ENCODE peak calls at places on chromosomes 12 and 14, in four cellular contexts. J is GM12878, C is HepG2, E is H1. T is an unnamed sample.

GRCh38 chr12:115648463-115648862 is 629.0 kb downstream of the MED13L start:
- DNase-seq in E (no peak), C (peak; percentile 3), J (no peak), T (no peak)

GRCh38 chr14:105742531-105742848 is 216.1 kb downstream of the TMEM121 start:
- DNase-seq in J (no peak), E (no peak), C (no peak), T (no peak)

GRCh38 chr12:52655720-52656124 is 3.7 kb upstream of the KRT2 start:
- DNase-seq in J (no peak), C (no peak), E (no peak), T (no peak)

GRCh38 chr12:23376238-23376637 is 573.2 kb downstream of the SOX5 start:
- DNase-seq in E (no peak), C (peak; percentile 2), J (no peak), T (no peak)

GRCh38 chr14:104239185-104239775 is 100.9 kb downstream of the KIF26A start:
- DNase-seq in C (no peak), J (no peak), E (no peak), T (no peak)

GRCh38 chr14:92427096-92427495 is 86.5 kb upstream of the RIN3 start:
- DNase-seq in C (no peak), E (no peak), J (no peak), T (no peak)

GRCh38 chr12:57735952-57736742 is 2.4 kb downstream of the AGAP2 start:
- DNase-seq in C (peak; percentile 37), E (no peak), J (no peak), T (peak; percentile 87)

GRCh38 chr14:76810953-76811400 is 1.7 kb downstream of the ANGEL1 start:
- DNase-seq in E (no peak), C (peak; percentile 80), J (no peak), T (peak; percentile 36)

GRCh38 chr12:630656-631632 is 32.3 kb downstream of the NINJ2 start:
- DNase-seq in C (no peak), J (no peak), E (no peak), T (no peak)

GRCh38 chr12:26113194-26113654 is 11.6 kb downstream of the BHLHE41 start:
- DNase-seq in E (no peak), C (no peak), J (no peak), T (no peak)

GRCh38 chr12:108811411-108812185 is 45.8 kb downstream of the SSH1 start:
- DNase-seq in C (no peak), J (no peak), E (no peak), T (no peak)

GRCh38 chr14:48129472-48129871 is 454.1 kb upstream of the MDGA2 start:
- DNase-seq in C (no peak), E (no peak), J (no peak), T (no peak)

GRCh38 chr12:125797421-125798175 is 732.4 kb downstream of the AACS start:
- DNase-seq in C (no peak), J (no peak), E (no peak), T (no peak)

GRCh38 chr12:131380961-131381705 is 329.8 kb upstream of the SFSWAP start:
- DNase-seq in J (no peak), E (no peak), C (no peak), T (peak; percentile 42)

GRCh38 chr12:40734283-40734682 is 42.0 kb downstream of the CNTN1 start:
- DNase-seq in J (no peak), E (no peak), C (no peak), T (no peak)

GRCh38 chr14:99889268-99889667 is 96.1 kb downstream of the EML1 start:
- DNase-seq in C (no peak), E (peak; percentile 33), J (no peak), T (no peak)

GRCh38 chr12:81085832-81086231 is 8.0 kb downstream of the ACSS3 start:
- DNase-seq in J (no peak), E (no peak), C (peak; percentile 63), T (no peak)

GRCh38 chr14:62084020-62084419 is 321.8 kb downstream of the SNAPC1 start:
- DNase-seq in J (no peak), C (no peak), E (no peak), T (no peak)

GRCh38 chr12:13383379-13383778 is 186.9 kb downstream of the EMP1 start:
- DNase-seq in C (no peak), J (no peak), E (no peak), T (no peak)

GRCh38 chr14:103713304-103714062 is 1.8 kb downstream of the XRCC3 start:
- DNase-seq in C (no peak), E (no peak), J (no peak), T (no peak)

GRCh38 chr14:36517242-36518030 is 2.6 kb downstream of the NKX2-1 start:
- DNase-seq in C (no peak), E (no peak), J (no peak), T (peak; percentile 19)

GRCh38 chr14:100304825-100305445 is 1.3 kb downstream of the SLC25A29 start:
- DNase-seq in J (no peak), E (no peak), C (no peak), T (no peak)

GRCh38 chr12:56723889-56724659 is 1.0 kb downstream of the NACA start:
- DNase-seq in C (peak; percentile 41), J (no peak), E (no peak), T (no peak)

GRCh38 chr12:52193991-52194390 is 2.2 kb upstream of the KRT80 start:
- DNase-seq in C (no peak), J (no peak), E (no peak), T (no peak)

GRCh38 chr14:92690171-92691011 is 58.0 kb downstream of the LGMN start:
- DNase-seq in J (no peak), E (no peak), C (peak; percentile 45), T (peak; percentile 74)

GRCh38 chr12:10829994-10830393 is 3.8 kb upstream of the TAS2R10 start:
- DNase-seq in J (no peak), E (no peak), C (peak; percentile 3), T (no peak)

GRCh38 chr12:74538491-74539258 is 1.0 kb downstream of the ATXN7L3B start:
- DNase-seq in J (no peak), C (no peak), E (no peak), T (peak; percentile 11)

GRCh38 chr12:74539261-74539660 is 1.6 kb downstream of the ATXN7L3B start:
- DNase-seq in C (peak; percentile 1), J (no peak), E (no peak), T (peak; percentile 3)

GRCh38 chr12:74535536-74535935 is 2.1 kb upstream of the ATXN7L3B start:
- DNase-seq in J (no peak), E (no peak), C (no peak), T (no peak)

GRCh38 chr12:74537707-74538385 is at the start of gene ATXN7L3B:
- DNase-seq in J (peak; percentile 73), C (peak; percentile 89), E (peak; percentile 82), T (peak; percentile 90)

DNA sequence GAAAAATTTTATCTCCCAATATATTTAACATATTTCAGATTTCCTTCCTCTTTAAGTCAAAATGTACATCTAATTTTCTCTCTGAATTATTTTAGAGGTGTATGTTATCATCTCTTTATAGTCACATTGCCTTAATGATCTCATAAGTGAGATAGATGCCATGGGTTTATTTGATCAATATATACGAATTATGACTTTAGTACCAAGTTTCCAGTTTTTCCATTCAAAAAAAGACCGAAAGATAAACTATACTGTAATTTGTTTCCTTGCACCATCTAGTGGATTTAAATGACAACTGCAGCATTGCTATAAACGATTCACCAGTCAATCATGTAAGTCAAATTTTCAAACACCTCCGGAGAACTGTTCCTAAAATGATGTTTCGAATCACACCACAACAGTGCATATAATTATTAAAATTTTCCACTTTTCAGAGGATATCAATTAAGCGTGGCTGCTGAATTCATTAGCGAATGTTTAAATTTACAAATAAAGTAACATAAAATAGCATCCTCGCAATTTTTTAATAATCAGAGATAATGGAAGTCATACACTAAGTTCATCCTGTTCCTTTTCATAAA is 419 bp upstream of the ATXN7L3B start:
- DNase-seq in J (peak; percentile 48), E (no peak), C (peak; percentile 56), T (peak; percentile 50)
- TF ChIP-seq TCF12 in J (no peak), E (no peak), C (no peak), T (no peak)

GRCh38 chr12:90802727-90803126 is 152.2 kb downstream of the CCER1 start:
- DNase-seq in J (no peak), E (no peak), C (no peak), T (no peak)

DNA sequence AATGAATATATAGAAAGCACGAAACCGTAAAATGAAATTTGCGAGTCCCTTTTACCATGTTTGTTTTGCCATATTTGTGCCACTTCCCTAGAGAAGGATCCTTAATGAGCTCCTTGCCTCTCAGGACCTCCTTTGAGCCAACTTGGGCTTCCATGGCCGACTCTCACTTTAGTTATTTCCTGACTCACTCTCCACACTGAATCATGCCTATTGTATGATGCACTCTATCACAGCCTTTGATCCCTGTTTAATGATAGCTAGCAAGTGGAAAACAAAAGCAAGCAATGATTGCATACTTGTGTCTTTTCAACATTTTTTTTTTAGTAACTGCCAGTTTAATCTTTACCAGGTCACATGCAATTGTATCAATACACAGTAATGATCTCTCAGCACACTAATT is 153.2 kb downstream of the CCER1 start:
- DNase-seq in J (no peak), C (no peak), E (no peak), T (no peak)
- TF ChIP-seq TCF12 in J (no peak), C (no peak), E (no peak), T (no peak)

GRCh38 chr12:113077057-113077858 is 20.7 kb downstream of the DTX1 start:
- DNase-seq in J (no peak), E (no peak), C (no peak), T (no peak)
- TF ChIP-seq TCF12 in J (no peak), E (no peak), C (no peak), T (no peak)

GRCh38 chr12:118188690-118189371 is 52.9 kb downstream of the PEBP1 start:
- DNase-seq in E (no peak), C (no peak), J (no peak), T (peak; percentile 62)

GRCh38 chr12:118183711-118184110 is 47.8 kb downstream of the PEBP1 start:
- DNase-seq in J (no peak), E (no peak), C (no peak), T (no peak)

GRCh38 chr12:118183155-118183554 is 47.2 kb downstream of the PEBP1 start:
- DNase-seq in C (no peak), E (no peak), J (no peak), T (no peak)

GRCh38 chr12:118187746-118188390 is 51.9 kb downstream of the PEBP1 start:
- DNase-seq in E (no peak), C (no peak), J (no peak), T (peak; percentile 30)

GRCh38 chr12:118185602-118186397 is 49.9 kb downstream of the PEBP1 start:
- DNase-seq in J (no peak), E (no peak), C (no peak), T (no peak)
- TF ChIP-seq TCF12 in J (no peak), E (no peak), C (no peak), T (no peak)